ENCODE peak calls at places on chromosome 5, in four cellular contexts. U is HepG2, X is WTC11, S is A549. B is an unnamed sample.

GRCh38 chr5:133828727-133829126 is 139.7 kb downstream of the C5orf15 start:
- DNase-seq in U (no peak), X (no peak), S (no peak), B (no peak)

GRCh38 chr5:130386155-130386554 is 481.9 kb downstream of the CHSY3 start:
- DNase-seq in U (no peak), X (no peak), S (no peak), B (no peak)

GRCh38 chr5:1512541-1513291 is 11.0 kb downstream of the LPCAT1 start:
- DNase-seq in U (no peak), X (peak; percentile 3), S (no peak), B (no peak)

GRCh38 chr5:41785061-41785460 is 85.2 kb downstream of the OXCT1 start:
- DNase-seq in U (no peak), X (no peak), S (no peak), B (no peak)

GRCh38 chr5:76974768-76975167 is 21.9 kb downstream of the CRHBP start:
- DNase-seq in U (no peak), X (no peak), S (no peak), B (no peak)

GRCh38 chr5:173866249-173867172 is 21.6 kb upstream of the CPEB4 start:
- DNase-seq in U (no peak), X (no peak), S (no peak), B (no peak)

GRCh38 chr5:24163091-24163490 is 481.7 kb downstream of the CDH10 start:
- DNase-seq in U (no peak), X (no peak), S (peak; percentile 23), B (no peak)

GRCh38 chr5:119063579-119064379 is 7.1 kb upstream of the DMXL1 start:
- DNase-seq in U (peak; percentile 63), X (no peak), S (peak; percentile 7), B (no peak)

GRCh38 chr5:169631360-169631759 is 5.7 kb upstream of the DOCK2 start:
- DNase-seq in U (no peak), X (no peak), S (no peak), B (no peak)

GRCh38 chr5:10461904-10462542 is 20.3 kb downstream of the ROPN1L start:
- DNase-seq in U (no peak), X (no peak), S (no peak), B (no peak)

GRCh38 chr5:459562-460412 is 16.8 kb downstream of the EXOC3 start:
- DNase-seq in U (no peak), X (no peak), S (no peak), B (no peak)

GRCh38 chr5:96855041-96855872 is 21.0 kb upstream of the ERAP2 start:
- DNase-seq in U (no peak), X (no peak), S (no peak), B (no peak)

GRCh38 chr5:151805414-151806225 is 33.9 kb downstream of the G3BP1 start:
- DNase-seq in U (no peak), X (no peak), S (no peak), B (no peak)

DNA sequence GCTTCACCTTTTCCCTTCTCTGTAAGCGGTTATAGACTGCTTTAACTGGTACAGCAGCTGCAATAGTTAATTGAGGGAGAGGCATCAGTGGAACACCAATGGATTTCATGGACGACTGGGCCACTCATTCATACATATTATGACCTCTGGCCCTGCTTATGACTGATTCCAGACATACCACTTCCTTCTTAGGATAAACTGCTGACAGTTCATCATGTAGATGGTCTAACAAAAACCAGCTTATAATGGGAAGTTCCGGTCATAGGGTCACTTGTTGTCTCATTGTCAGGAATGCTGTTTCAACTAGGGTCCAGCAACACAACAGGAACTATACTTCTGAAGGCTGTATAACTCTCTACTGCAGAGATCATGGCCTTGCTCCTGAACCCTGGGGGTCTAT is 265.2 kb upstream of the RASA1 start:
- DNase-seq in U (no peak), X (no peak), S (no peak), B (no peak)
- TF ChIP-seq ESRRA in U (no peak), X (no peak), S (no peak), B (no peak)

GRCh38 chr5:80963966-80964481 is 3.9 kb downstream of the RASGRF2 start:
- DNase-seq in U (no peak), X (no peak), S (no peak), B (no peak)
- TF ChIP-seq ESRRA in U (no peak), X (no peak), S (no peak), B (no peak)

GRCh38 chr5:140883373-140883772 is 1.4 kb downstream of the PCDHA13 start:
- DNase-seq in U (no peak), X (no peak), S (no peak), B (no peak)
- TF ChIP-seq ESRRA in U (no peak), X (no peak), S (no peak), B (no peak)

DNA sequence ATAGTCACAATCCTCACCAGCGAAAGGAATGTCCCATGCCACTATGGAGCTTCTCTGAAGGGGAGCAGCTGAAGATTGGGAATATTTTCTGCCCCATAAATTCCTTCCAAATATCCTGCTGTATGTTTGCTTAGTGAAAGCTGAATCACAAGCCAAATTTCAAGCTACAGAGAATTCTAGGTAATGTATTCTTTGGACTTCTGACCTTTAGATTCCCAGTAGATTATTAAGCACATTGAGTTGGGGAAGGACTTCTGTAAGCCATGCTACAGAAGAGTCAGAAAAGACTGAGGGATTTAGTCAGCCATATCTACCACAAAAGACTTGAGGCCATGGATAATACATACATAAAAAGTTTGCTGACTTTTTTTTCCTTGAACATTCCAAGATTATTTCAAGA is 1342.0 kb upstream of the NUDT12 start:
- DNase-seq in U (no peak), X (no peak), S (peak; percentile 13), B (no peak)
- TF ChIP-seq ESRRA in U (no peak), X (no peak), S (no peak), B (no peak)

GRCh38 chr5:172163346-172163745 is 24.7 kb downstream of the STK10 start:
- DNase-seq in U (no peak), X (no peak), S (no peak), B (no peak)
- TF ChIP-seq ESRRA in U (no peak), X (no peak), S (no peak), B (no peak)

DNA sequence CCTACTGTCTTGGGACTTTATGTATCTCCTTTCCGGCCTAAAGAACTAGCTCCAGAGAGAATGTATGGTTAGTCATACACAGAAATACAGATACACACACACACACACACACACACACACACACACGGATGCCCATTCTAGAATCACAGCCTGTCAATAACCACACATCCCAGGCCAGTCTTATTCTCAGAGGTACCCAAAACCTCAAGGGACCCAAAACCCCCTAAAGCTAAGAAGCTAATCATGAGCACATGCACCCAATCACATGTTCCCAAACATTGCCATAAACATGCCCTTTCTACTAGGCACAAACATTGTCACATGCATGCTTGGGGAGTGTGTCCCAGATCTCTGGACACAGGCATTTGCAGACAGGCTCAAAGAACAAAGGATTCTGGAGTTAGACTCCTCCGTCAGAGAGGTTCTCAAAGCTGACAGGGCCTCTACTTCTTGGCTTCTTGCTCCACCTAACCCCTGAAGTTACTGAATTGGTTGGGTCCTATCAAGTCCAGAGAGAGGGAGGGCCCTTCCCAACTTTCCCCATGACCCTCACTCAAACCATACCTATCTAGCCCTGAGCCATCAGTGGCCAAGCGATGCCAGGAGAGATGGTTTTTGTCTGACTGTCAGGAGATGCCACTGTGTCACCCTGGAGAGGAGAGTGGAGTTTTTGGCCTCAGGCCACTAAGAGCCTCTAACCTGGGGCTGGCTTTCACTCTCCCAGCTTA is 78.7 kb downstream of the NRG2 start:
- DNase-seq in U (no peak), X (no peak), S (no peak), B (peak; percentile 46)
- TF ChIP-seq ESRRA in U (no peak), X (no peak), S (no peak), B (no peak)

GRCh38 chr5:32628049-32628803 is 42.9 kb downstream of the SUB1 start:
- DNase-seq in U (peak; percentile 31), X (no peak), S (peak; percentile 36), B (no peak)
- TF ChIP-seq ESRRA in U (no peak), X (no peak), S (no peak), B (no peak)

DNA sequence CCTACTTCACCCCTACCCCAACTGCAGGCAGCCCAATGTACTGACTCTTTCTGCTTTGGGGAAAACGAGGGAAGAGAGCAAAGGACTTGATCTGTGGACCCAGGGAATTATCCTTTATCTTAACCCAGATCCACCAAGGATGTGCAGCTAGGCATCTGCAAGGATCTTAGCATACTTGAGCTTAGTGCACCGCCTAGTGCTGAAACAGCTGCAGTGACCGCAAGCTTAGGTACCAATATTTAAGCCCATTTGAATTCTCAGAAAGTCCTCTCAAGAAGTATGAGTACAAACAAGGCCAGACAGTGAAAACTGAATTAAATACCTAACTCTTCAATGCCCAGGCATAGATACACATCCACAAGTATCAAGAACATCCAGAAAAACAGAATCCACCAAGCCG is 576.7 kb upstream of the ADAMTS16 start:
- DNase-seq in U (no peak), X (peak; percentile 66), S (peak; percentile 16), B (no peak)
- TF ChIP-seq ESRRA in U (no peak), X (no peak), S (no peak), B (no peak)

GRCh38 chr5:147190236-147190815 is 44.5 kb upstream of the STK32A start:
- DNase-seq in U (no peak), X (no peak), S (no peak), B (no peak)

GRCh38 chr5:147193123-147193522 is 41.7 kb upstream of the STK32A start:
- DNase-seq in U (no peak), X (no peak), S (no peak), B (no peak)

GRCh38 chr5:147187163-147187562 is 47.7 kb upstream of the STK32A start:
- DNase-seq in U (no peak), X (no peak), S (no peak), B (no peak)

GRCh38 chr5:147189109-147189424 is 45.8 kb upstream of the STK32A start:
- DNase-seq in U (no peak), X (no peak), S (no peak), B (no peak)

GRCh38 chr5:147188200-147189108 is 46.4 kb upstream of the STK32A start:
- DNase-seq in U (peak; percentile 66), X (peak; percentile 37), S (peak; percentile 59), B (no peak)
- TF ChIP-seq ESRRA in U (no peak), X (no peak), S (no peak), B (no peak)

GRCh38 chr5:58403822-58404433 is 56.0 kb downstream of the PLK2 start:
- DNase-seq in U (no peak), X (no peak), S (no peak), B (no peak)

GRCh38 chr5:58399951-58400350 is 59.9 kb downstream of the PLK2 start:
- DNase-seq in U (no peak), X (no peak), S (no peak), B (no peak)

GRCh38 chr5:58401701-58402100 is 58.2 kb downstream of the PLK2 start:
- DNase-seq in U (no peak), X (no peak), S (no peak), B (no peak)

GRCh38 chr5:58404734-58405133 is 55.2 kb downstream of the PLK2 start:
- DNase-seq in U (no peak), X (no peak), S (no peak), B (no peak)

DNA sequence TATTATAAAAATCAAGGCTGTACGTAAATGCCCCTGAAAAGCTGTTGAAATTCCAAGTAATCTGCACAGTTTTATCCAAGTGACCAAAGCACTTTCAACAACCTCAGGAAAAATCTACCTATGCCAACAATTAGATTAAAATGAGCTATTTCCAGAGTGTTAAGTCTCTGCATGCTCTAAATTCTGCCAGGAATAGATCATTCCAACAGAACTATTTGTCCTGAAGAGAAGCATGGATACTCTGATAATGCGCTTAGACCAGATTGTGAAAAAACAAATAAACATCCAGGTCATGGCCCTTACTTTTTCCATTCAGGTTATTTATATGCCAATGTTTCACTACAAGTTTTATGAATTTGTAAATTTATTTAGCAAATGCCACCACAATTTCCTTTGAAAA is 59.1 kb downstream of the PLK2 start:
- DNase-seq in U (no peak), X (no peak), S (no peak), B (no peak)
- TF ChIP-seq ESRRA in U (no peak), X (no peak), S (no peak), B (no peak)